ENCODE peak calls at places on chromosomes 2 and 18, in six cellular contexts. One of them, this sample, is unnamed.

GRCh38 chr2:157747280-157747679 is 118.6 kb upstream of the ACVR1C start:
- DNase-seq in HCT116: no peak
- DNase-seq in HepG2: no peak
- DNase-seq in K562: no peak
- DNase-seq in SK-N-SH: no peak
- DNase-seq in H1: no peak
- DNase-seq in this sample: no peak

GRCh38 chr18:9173770-9174233 is 37.2 kb downstream of the ANKRD12 start:
- DNase-seq in HCT116: no peak
- DNase-seq in HepG2: no peak
- DNase-seq in K562: no peak
- DNase-seq in SK-N-SH: no peak
- DNase-seq in H1: no peak
- DNase-seq in this sample: no peak

GRCh38 chr2:86675611-86676015 is 44.5 kb upstream of the RMND5A start:
- DNase-seq in HCT116: peak
- DNase-seq in HepG2: peak
- DNase-seq in K562: no peak
- DNase-seq in SK-N-SH: no peak
- DNase-seq in H1: no peak
- DNase-seq in this sample: peak

GRCh38 chr2:199309411-199309810 is 148.3 kb downstream of the SATB2 start:
- DNase-seq in HCT116: no peak
- DNase-seq in HepG2: no peak
- DNase-seq in K562: no peak
- DNase-seq in SK-N-SH: no peak
- DNase-seq in H1: no peak
- DNase-seq in this sample: no peak

GRCh38 chr2:96239745-96240264 is 26.0 kb downstream of the TMEM127 start:
- DNase-seq in HCT116: no peak
- DNase-seq in HepG2: no peak
- DNase-seq in K562: no peak
- DNase-seq in SK-N-SH: no peak
- DNase-seq in H1: no peak
- DNase-seq in this sample: no peak

GRCh38 chr2:3242747-3243369 is 134.8 kb downstream of the EIPR1 start:
- DNase-seq in HCT116: no peak
- DNase-seq in HepG2: no peak
- DNase-seq in K562: no peak
- DNase-seq in SK-N-SH: no peak
- DNase-seq in H1: no peak
- DNase-seq in this sample: no peak

GRCh38 chr18:44187090-44187489 is 493.6 kb upstream of the SETBP1 start:
- DNase-seq in HCT116: no peak
- DNase-seq in HepG2: no peak
- DNase-seq in K562: no peak
- DNase-seq in SK-N-SH: no peak
- DNase-seq in H1: no peak
- DNase-seq in this sample: no peak

GRCh38 chr2:42957109-42958035 is 165.0 kb upstream of the HAAO start:
- DNase-seq in HCT116: no peak
- DNase-seq in HepG2: peak
- DNase-seq in K562: no peak
- DNase-seq in SK-N-SH: no peak
- DNase-seq in H1: no peak
- DNase-seq in this sample: no peak

GRCh38 chr2:134253804-134254203 is at the start of gene MGAT5:
- DNase-seq in HCT116: no peak
- DNase-seq in HepG2: no peak
- DNase-seq in K562: no peak
- DNase-seq in SK-N-SH: no peak
- DNase-seq in H1: no peak
- DNase-seq in this sample: no peak

GRCh38 chr2:129381789-129382188 is 597.7 kb upstream of the RAB6C start:
- DNase-seq in HCT116: no peak
- DNase-seq in HepG2: no peak
- DNase-seq in K562: no peak
- DNase-seq in SK-N-SH: no peak
- DNase-seq in H1: no peak
- DNase-seq in this sample: no peak

GRCh38 chr2:64730551-64731305 is 77.0 kb upstream of the SERTAD2 start:
- DNase-seq in HCT116: no peak
- DNase-seq in HepG2: peak
- DNase-seq in K562: no peak
- DNase-seq in SK-N-SH: peak
- DNase-seq in H1: no peak
- DNase-seq in this sample: peak

GRCh38 chr2:48626047-48626446 is 8.4 kb downstream of the GTF2A1L start:
- DNase-seq in HCT116: no peak
- DNase-seq in HepG2: no peak
- DNase-seq in K562: no peak
- DNase-seq in SK-N-SH: no peak
- DNase-seq in H1: no peak
- DNase-seq in this sample: no peak

GRCh38 chr2:142914507-142915313 is 37.2 kb downstream of the KYNU start:
- DNase-seq in HCT116: no peak
- DNase-seq in HepG2: no peak
- DNase-seq in K562: no peak
- DNase-seq in SK-N-SH: no peak
- DNase-seq in H1: no peak
- DNase-seq in this sample: peak

GRCh38 chr2:208320686-208321085 is 54.6 kb downstream of the PIKFYVE start:
- DNase-seq in HCT116: no peak
- DNase-seq in HepG2: no peak
- DNase-seq in K562: no peak
- DNase-seq in SK-N-SH: no peak
- DNase-seq in H1: no peak
- DNase-seq in this sample: no peak

GRCh38 chr2:37856101-37856751 is 68.9 kb upstream of the RMDN2 start:
- DNase-seq in HCT116: no peak
- DNase-seq in HepG2: no peak
- DNase-seq in K562: no peak
- DNase-seq in SK-N-SH: peak
- DNase-seq in H1: no peak
- DNase-seq in this sample: no peak

GRCh38 chr2:38262514-38262871 is 114.6 kb downstream of the ATL2 start:
- DNase-seq in HCT116: no peak
- DNase-seq in HepG2: no peak
- DNase-seq in K562: no peak
- DNase-seq in SK-N-SH: no peak
- DNase-seq in H1: no peak
- DNase-seq in this sample: no peak

GRCh38 chr18:22193466-22193865 is 24.1 kb downstream of the GATA6 start:
- DNase-seq in HCT116: no peak
- DNase-seq in HepG2: no peak
- DNase-seq in K562: no peak
- DNase-seq in SK-N-SH: no peak
- DNase-seq in H1: no peak
- DNase-seq in this sample: no peak

GRCh38 chr2:242034138-242034537 is 164.6 kb downstream of the RTP5 start:
- DNase-seq in HCT116: no peak
- DNase-seq in HepG2: no peak
- DNase-seq in K562: no peak
- DNase-seq in SK-N-SH: no peak
- DNase-seq in H1: no peak
- DNase-seq in this sample: no peak

GRCh38 chr18:42508683-42509347 is 553.8 kb downstream of the PIK3C3 start:
- DNase-seq in HCT116: no peak
- DNase-seq in HepG2: no peak
- DNase-seq in K562: no peak
- DNase-seq in SK-N-SH: no peak
- DNase-seq in H1: no peak
- DNase-seq in this sample: no peak

GRCh38 chr2:9174771-9175441 is 31.7 kb upstream of the ASAP2 start:
- DNase-seq in HCT116: no peak
- DNase-seq in HepG2: no peak
- DNase-seq in K562: no peak
- DNase-seq in SK-N-SH: no peak
- DNase-seq in H1: peak
- DNase-seq in this sample: no peak

GRCh38 chr2:192190474-192190873 is 4.3 kb downstream of the TMEFF2 start:
- DNase-seq in HCT116: peak
- DNase-seq in HepG2: peak
- DNase-seq in K562: no peak
- DNase-seq in SK-N-SH: peak
- DNase-seq in H1: no peak
- DNase-seq in this sample: peak

GRCh38 chr2:74316616-74317295 is 26.5 kb downstream of the SLC4A5 start:
- DNase-seq in HCT116: no peak
- DNase-seq in HepG2: peak
- DNase-seq in K562: no peak
- DNase-seq in SK-N-SH: no peak
- DNase-seq in H1: no peak
- DNase-seq in this sample: no peak

GRCh38 chr18:49123431-49123830 is 172.7 kb upstream of the SMAD7 start:
- DNase-seq in HCT116: no peak
- DNase-seq in HepG2: no peak
- DNase-seq in K562: no peak
- DNase-seq in SK-N-SH: no peak
- DNase-seq in H1: no peak
- DNase-seq in this sample: no peak

GRCh38 chr18:63082661-63083531 is 236.7 kb downstream of the BCL2 start:
- DNase-seq in HCT116: no peak
- DNase-seq in HepG2: no peak
- DNase-seq in K562: no peak
- DNase-seq in SK-N-SH: no peak
- DNase-seq in H1: no peak
- DNase-seq in this sample: no peak

GRCh38 chr2:204468689-204469429 is 76.4 kb upstream of the PARD3B start:
- DNase-seq in HCT116: no peak
- DNase-seq in HepG2: no peak
- DNase-seq in K562: no peak
- DNase-seq in SK-N-SH: no peak
- DNase-seq in H1: no peak
- DNase-seq in this sample: no peak

GRCh38 chr2:50335433-50335832 is 696.5 kb downstream of the NRXN1 start:
- DNase-seq in HCT116: no peak
- DNase-seq in HepG2: no peak
- DNase-seq in K562: no peak
- DNase-seq in SK-N-SH: no peak
- DNase-seq in H1: no peak
- DNase-seq in this sample: no peak
- TF ChIP-seq JUND in HCT116: no peak
- TF ChIP-seq JUND in HepG2: no peak
- TF ChIP-seq JUND in K562: no peak
- TF ChIP-seq JUND in SK-N-SH: no peak
- TF ChIP-seq JUND in H1: no peak
- TF ChIP-seq JUND in this sample: no peak

GRCh38 chr2:68907923-68908253 is 36.7 kb upstream of the BMP10 start:
- DNase-seq in HCT116: no peak
- DNase-seq in HepG2: no peak
- DNase-seq in K562: no peak
- DNase-seq in SK-N-SH: no peak
- DNase-seq in H1: no peak
- DNase-seq in this sample: no peak
- TF ChIP-seq JUND in HCT116: no peak
- TF ChIP-seq JUND in HepG2: no peak
- TF ChIP-seq JUND in K562: no peak
- TF ChIP-seq JUND in SK-N-SH: no peak
- TF ChIP-seq JUND in H1: no peak
- TF ChIP-seq JUND in this sample: no peak

GRCh38 chr18:3048121-3048520 is 35.2 kb upstream of the LPIN2 start:
- DNase-seq in HCT116: no peak
- DNase-seq in HepG2: no peak
- DNase-seq in K562: no peak
- DNase-seq in SK-N-SH: peak
- DNase-seq in H1: no peak
- DNase-seq in this sample: no peak

GRCh38 chr18:3042337-3042736 is 29.4 kb upstream of the LPIN2 start:
- DNase-seq in HCT116: no peak
- DNase-seq in HepG2: no peak
- DNase-seq in K562: no peak
- DNase-seq in SK-N-SH: no peak
- DNase-seq in H1: no peak
- DNase-seq in this sample: no peak

GRCh38 chr18:3048820-3049349 is 35.9 kb upstream of the LPIN2 start:
- DNase-seq in HCT116: no peak
- DNase-seq in HepG2: no peak
- DNase-seq in K562: no peak
- DNase-seq in SK-N-SH: no peak
- DNase-seq in H1: no peak
- DNase-seq in this sample: no peak

GRCh38 chr18:3044931-3045698 is 32.2 kb upstream of the LPIN2 start:
- DNase-seq in HCT116: no peak
- DNase-seq in HepG2: peak
- DNase-seq in K562: no peak
- DNase-seq in SK-N-SH: no peak
- DNase-seq in H1: no peak
- DNase-seq in this sample: no peak

GRCh38 chr18:3046216-3046808 is 33.4 kb upstream of the LPIN2 start:
- DNase-seq in HCT116: no peak
- DNase-seq in HepG2: no peak
- DNase-seq in K562: no peak
- DNase-seq in SK-N-SH: no peak
- DNase-seq in H1: no peak
- DNase-seq in this sample: no peak
- TF ChIP-seq JUND in HCT116: no peak
- TF ChIP-seq JUND in HepG2: no peak
- TF ChIP-seq JUND in K562: no peak
- TF ChIP-seq JUND in SK-N-SH: no peak
- TF ChIP-seq JUND in H1: no peak
- TF ChIP-seq JUND in this sample: no peak

GRCh38 chr18:13612111-13612997 is 114.0 kb downstream of the FAM210A start:
- DNase-seq in HCT116: no peak
- DNase-seq in HepG2: no peak
- DNase-seq in K562: no peak
- DNase-seq in SK-N-SH: peak
- DNase-seq in H1: no peak
- DNase-seq in this sample: no peak

GRCh38 chr18:13611058-13611615 is 115.2 kb downstream of the FAM210A start:
- DNase-seq in HCT116: no peak
- DNase-seq in HepG2: no peak
- DNase-seq in K562: no peak
- DNase-seq in SK-N-SH: peak
- DNase-seq in H1: no peak
- DNase-seq in this sample: no peak

GRCh38 chr18:13610517-13610916 is 115.8 kb downstream of the FAM210A start:
- DNase-seq in HCT116: no peak
- DNase-seq in HepG2: no peak
- DNase-seq in K562: no peak
- DNase-seq in SK-N-SH: no peak
- DNase-seq in H1: no peak
- DNase-seq in this sample: no peak

GRCh38 chr18:13613099-13613498 is 113.3 kb downstream of the FAM210A start:
- DNase-seq in HCT116: no peak
- DNase-seq in HepG2: no peak
- DNase-seq in K562: no peak
- DNase-seq in SK-N-SH: no peak
- DNase-seq in H1: no peak
- DNase-seq in this sample: no peak

DNA sequence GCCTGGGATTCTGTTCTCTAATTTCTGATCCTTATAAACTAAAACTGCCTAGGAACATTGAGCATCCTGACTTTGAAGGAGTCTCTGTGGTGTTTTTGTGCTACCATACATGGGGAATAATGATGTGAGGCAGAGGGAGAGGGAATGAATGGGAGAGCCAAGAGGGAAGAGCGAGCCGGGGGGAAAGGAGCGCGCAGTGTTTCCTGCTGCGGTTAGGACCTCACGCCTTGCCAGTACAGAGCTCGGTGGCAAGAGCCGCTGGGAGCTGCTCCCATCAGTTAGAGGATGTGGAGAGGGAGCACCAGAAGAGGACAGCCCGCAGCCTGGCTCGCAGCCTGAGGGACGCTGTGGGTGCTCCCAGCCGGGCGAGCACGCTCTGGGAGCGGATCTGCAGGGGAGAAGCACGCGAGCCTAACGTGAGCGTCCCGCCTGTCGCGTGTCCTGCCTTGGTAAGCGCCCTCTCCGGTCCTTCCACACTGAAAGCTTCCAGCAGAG is 114.7 kb downstream of the FAM210A start:
- DNase-seq in HCT116: no peak
- DNase-seq in HepG2: no peak
- DNase-seq in K562: no peak
- DNase-seq in SK-N-SH: peak
- DNase-seq in H1: no peak
- DNase-seq in this sample: peak
- TF ChIP-seq JUND in HCT116: no peak
- TF ChIP-seq JUND in HepG2: no peak
- TF ChIP-seq JUND in K562: no peak
- TF ChIP-seq JUND in SK-N-SH: no peak
- TF ChIP-seq JUND in H1: no peak
- TF ChIP-seq JUND in this sample: no peak

This sample was measured in T47D.